ENCODE peak calls at places on chromosomes 7 and 10, in four cellular contexts. T is NCI-H2171 treated with DMSO at 0.1 percent for 48 hours; P is neuronal stem cell; R is stimulated activated naive CD8-positive, alpha-beta T cell treated with anti-CD3 and anti-CD28 coated beads, Interleukin-15, Interleukin-2, amounts not matched to agents 100 U/mL and 50 U/mL, for 24 hours. K is an unnamed sample.

GRCh38 chr10:103069453-103070331 is 123.4 kb downstream of the NT5C2 start:
- DNase-seq in P (peak; percentile 42), T (peak; percentile 57), R (peak; percentile 72), K (peak; percentile 45)

GRCh38 chr7:124009321-124009720 is 23.5 kb downstream of the TMEM229A start:
- DNase-seq in R (no peak), T (peak; percentile 33), P (no peak), K (no peak)

GRCh38 chr10:80133221-80133620 is 691 bp downstream of the PLAC9 start:
- DNase-seq in P (no peak), R (no peak), T (no peak), K (no peak)

GRCh38 chr10:5481121-5481520 is 18.2 kb downstream of the CALML5 start:
- DNase-seq in R (no peak), T (no peak), P (no peak), K (no peak)

GRCh38 chr7:24756989-24757798 is at the start of gene GSDME:
- DNase-seq in T (peak; percentile 24), P (peak; percentile 55), R (peak; percentile 63), K (peak; percentile 20)

GRCh38 chr10:21078410-21079329 is 181.6 kb upstream of the NEBL start:
- DNase-seq in T (peak; percentile 68), R (peak; percentile 39), P (peak; percentile 77), K (peak; percentile 51)

GRCh38 chr10:101138788-101139420 is 7.8 kb downstream of the TLX1 start:
- DNase-seq in R (no peak), T (no peak), P (no peak), K (no peak)

GRCh38 chr7:44081266-44081748 is 1.0 kb downstream of the POLM start:
- DNase-seq in R (peak; percentile 39), P (no peak), T (no peak), K (no peak)

GRCh38 chr10:14565199-14565598 is 209.5 kb downstream of the FAM107B start:
- DNase-seq in R (no peak), T (no peak), P (no peak), K (no peak)

GRCh38 chr7:44520574-44520973 is 20.6 kb downstream of the NPC1L1 start:
- DNase-seq in P (no peak), R (no peak), T (no peak), K (no peak)

GRCh38 chr7:116198748-116199410 is 11.5 kb upstream of the TES start:
- DNase-seq in P (no peak), T (no peak), R (no peak), K (no peak)

K was measured in stimulated activated effector memory CD8-positive, alpha-beta T cell treated with anti-CD3 and anti-CD28 coated beads, Interleukin-12 subunit alpha, Interleukin-12 subunit beta, amount 100 ng/mL, for 72 hours.